ENCODE peak calls at places on chromosome 7, in nine cellular contexts. Y, A, J, N, Q, H, C, S and T are unnamed samples. For H3K4me1, the result is how much of the 10 kb centered on the place peaks cover.

GRCh38 chr7:127532736-127533135 is 52.7 kb downstream of the GCC1 start:
- DNase-seq in J (no peak), A (no peak), N (no peak), C (no peak), Q (no peak), S (no peak), H (no peak), Y (no peak), T (no peak)

GRCh38 chr7:120273476-120273975 is 551 bp downstream of the KCND2 start:
- DNase-seq in H (no peak), N (no peak), Y (no peak), C (no peak), S (peak), A (no peak), J (no peak), Q (no peak), T (no peak)

GRCh38 chr7:664402-664775 is 62.1 kb upstream of the DNAAF5 start:
- DNase-seq in S (no peak), A (no peak), N (no peak), J (no peak), C (no peak), H (no peak), Q (no peak), Y (no peak), T (no peak)

GRCh38 chr7:1889091-1889490 is 219.0 kb downstream of the ELFN1 start:
- DNase-seq in Y (no peak), C (no peak), J (no peak), H (no peak), S (no peak), Q (no peak), A (no peak), N (no peak), T (no peak)

GRCh38 chr7:132232394-132232793 is 343.9 kb downstream of the PLXNA4 start:
- DNase-seq in N (no peak), Q (no peak), H (no peak), C (no peak), J (no peak), A (no peak), Y (no peak), S (no peak), T (no peak)

GRCh38 chr7:3260425-3260762 is 40.7 kb upstream of the SDK1 start:
- DNase-seq in A (no peak), Y (no peak), Q (no peak), N (peak), H (no peak), S (no peak), J (no peak), C (no peak), T (no peak)

GRCh38 chr7:24572421-24573007 is 738 bp upstream of the PALS2 start:
- DNase-seq in N (peak), J (no peak), Y (peak), A (peak), C (peak), H (no peak), S (peak), Q (peak), T (no peak)

GRCh38 chr7:28787116-28787515 is 171.0 kb downstream of the TRIL start:
- DNase-seq in N (no peak), Q (no peak), A (no peak), Y (no peak), C (no peak), J (no peak), H (no peak), S (no peak), T (no peak)

GRCh38 chr7:95527033-95527775 is 41.5 kb downstream of the ASB4 start:
- DNase-seq in S (peak), H (peak), J (no peak), A (peak), N (peak), Y (peak), Q (peak), C (peak), T (no peak)

GRCh38 chr7:157434231-157434630 is 97.4 kb downstream of the DNAJB6 start:
- DNase-seq in A (no peak), N (no peak), Y (no peak), S (no peak), H (no peak), Q (no peak), J (no peak), C (no peak), T (no peak)

GRCh38 chr7:134415700-134416099 is 43.2 kb downstream of the AKR1B1 start:
- DNase-seq in A (no peak), S (no peak), J (no peak), Q (no peak), Y (no peak), C (no peak), H (no peak), N (no peak), T (no peak)

GRCh38 chr7:102426268-102427031 is 6.9 kb upstream of the ORAI2 start:
- DNase-seq in J (no peak), H (no peak), A (no peak), Y (peak), C (no peak), S (no peak), Q (no peak), N (no peak), T (no peak)

GRCh38 chr7:7554021-7554432 is 12.7 kb upstream of the MIOS start:
- DNase-seq in A (no peak), N (no peak), C (no peak), H (no peak), S (no peak), Q (no peak), J (no peak), Y (no peak), T (no peak)

GRCh38 chr7:80257751-80258150 is 123.1 kb downstream of the GNAI1 start:
- DNase-seq in A (no peak), C (no peak), H (no peak), Y (no peak), S (no peak), N (no peak), J (no peak), Q (no peak), T (no peak)

GRCh38 chr7:134255814-134256213 is 60.9 kb downstream of the SLC35B4 start:
- DNase-seq in C (no peak), N (no peak), Q (no peak), J (no peak), A (no peak), Y (no peak), S (no peak), H (no peak), T (no peak)

GRCh38 chr7:129557686-129558481 is 53.6 kb upstream of the NRF1 start:
- DNase-seq in Q (no peak), Y (no peak), J (no peak), C (no peak), H (no peak), N (no peak), A (no peak), S (no peak), T (no peak)

GRCh38 chr7:20408467-20408826 is 77.7 kb downstream of the ITGB8 start:
- DNase-seq in H (no peak), A (no peak), Y (no peak), Q (peak), J (no peak), C (no peak), S (no peak), N (peak), T (no peak)

GRCh38 chr7:140214075-140214684 is 37.4 kb upstream of the KDM7A start:
- DNase-seq in J (no peak), H (no peak), N (peak), Q (no peak), A (no peak), C (no peak), Y (peak), S (peak), T (no peak)

GRCh38 chr7:98922392-98923107 is 44.2 kb downstream of the TRRAP start:
- DNase-seq in S (peak), N (peak), J (no peak), H (no peak), A (peak), Y (no peak), Q (no peak), C (peak), T (no peak)

GRCh38 chr7:149731207-149731955 is 42.0 kb downstream of the ZNF467 start:
- DNase-seq in A (no peak), S (no peak), Y (no peak), C (no peak), Q (no peak), J (no peak), H (no peak), N (no peak), T (no peak)

GRCh38 chr7:136086712-136087111 is 109.6 kb upstream of the MTPN start:
- DNase-seq in J (no peak), H (peak), S (peak), Q (peak), Y (peak), N (peak), A (peak), C (peak), T (no peak)

GRCh38 chr7:101173752-101174244 is 6.3 kb downstream of the NAT16 start:
- DNase-seq in Y (no peak), S (no peak), C (no peak), Q (no peak), A (no peak), H (peak), J (no peak), N (no peak), T (no peak)

GRCh38 chr7:46256870-46257528 is 335.9 kb upstream of the IGFBP3 start:
- DNase-seq in S (no peak), J (no peak), H (no peak), Y (no peak), C (no peak), N (no peak), Q (no peak), A (no peak), T (no peak)

GRCh38 chr7:15495170-15495569 is 66.6 kb downstream of the AGMO start:
- DNase-seq in Y (no peak), J (no peak), A (no peak), Q (no peak), C (no peak), S (no peak), N (no peak), H (no peak), T (no peak)

GRCh38 chr7:107387573-107388219 is 82.2 kb upstream of the GPR22 start:
- DNase-seq in J (no peak), C (no peak), H (no peak), N (peak), A (no peak), Q (no peak), Y (no peak), S (no peak), T (no peak)

GRCh38 chr7:97499204-97499603 is 232.7 kb upstream of the TAC1 start:
- DNase-seq in H (peak), N (no peak), Q (no peak), C (peak), J (no peak), A (no peak), Y (peak), S (peak), T (no peak)

GRCh38 chr7:98200364-98200763 is 10.9 kb upstream of the BHLHA15 start:
- DNase-seq in Y (no peak), Q (no peak), A (no peak), S (no peak), C (no peak), H (no peak), J (no peak), N (no peak), T (no peak)

GRCh38 chr7:45985902-45986301 is 64.8 kb upstream of the IGFBP3 start:
- DNase-seq in Q (no peak), N (peak), J (peak), A (no peak), Y (no peak), C (no peak), H (no peak), S (no peak), T (no peak)

GRCh38 chr7:18019562-18019961 is 8.1 kb downstream of the PRPS1L1 start:
- DNase-seq in Q (no peak), C (no peak), H (peak), N (peak), J (no peak), A (no peak), Y (no peak), S (no peak), T (no peak)
- H3K4me3 ChIP-seq in Q (no peak), C (no peak), H (no peak), N (no peak), J (no peak), A (no peak), Y (no peak), S (no peak), T (no peak)

GRCh38 chr7:42134276-42134871 is 102.6 kb downstream of the GLI3 start:
- DNase-seq in Y (no peak), S (no peak), C (no peak), J (no peak), N (no peak), Q (no peak), A (no peak), H (no peak), T (no peak)
- TF ChIP-seq POLR2A in Y (no peak), S (no peak), C (no peak), J (no peak), N (no peak), Q (no peak), A (no peak), H (no peak), T (no peak)

GRCh38 chr7:108572487-108572886 is 2.8 kb downstream of the DNAJB9 start:
- DNase-seq in C (no peak), N (no peak), Q (no peak), S (no peak), Y (no peak), A (no peak), J (no peak), H (no peak), T (no peak)

GRCh38 chr7:108569381-108570145 is at the start of the genes DNAJB9 and THAP5:
- DNase-seq in A (peak), C (peak), Q (peak), Y (peak), J (peak), N (peak), H (peak), S (peak), T (peak)

GRCh38 chr7:108565987-108566386 is 3.5 kb downstream of the THAP5 start:
- DNase-seq in C (no peak), A (no peak), N (no peak), Y (no peak), Q (no peak), H (no peak), J (no peak), S (no peak), T (no peak)

GRCh38 chr7:108568801-108569380 is 615 bp downstream of the THAP5 start:
- DNase-seq in S (no peak), Q (no peak), Y (no peak), N (no peak), J (no peak), A (no peak), C (no peak), H (no peak), T (no peak)

GRCh38 chr7:108570146-108570755 is 577 bp downstream of the DNAJB9 start:
- DNase-seq in J (no peak), Y (peak), C (peak), H (peak), N (peak), A (peak), S (peak), Q (peak), T (no peak)
- H3K4me1 ChIP-seq in J (under half), Y (under half), C (under half), H (under half), N (under half), A (under half), S (under half), Q (half or more), T (under half)

DNA sequence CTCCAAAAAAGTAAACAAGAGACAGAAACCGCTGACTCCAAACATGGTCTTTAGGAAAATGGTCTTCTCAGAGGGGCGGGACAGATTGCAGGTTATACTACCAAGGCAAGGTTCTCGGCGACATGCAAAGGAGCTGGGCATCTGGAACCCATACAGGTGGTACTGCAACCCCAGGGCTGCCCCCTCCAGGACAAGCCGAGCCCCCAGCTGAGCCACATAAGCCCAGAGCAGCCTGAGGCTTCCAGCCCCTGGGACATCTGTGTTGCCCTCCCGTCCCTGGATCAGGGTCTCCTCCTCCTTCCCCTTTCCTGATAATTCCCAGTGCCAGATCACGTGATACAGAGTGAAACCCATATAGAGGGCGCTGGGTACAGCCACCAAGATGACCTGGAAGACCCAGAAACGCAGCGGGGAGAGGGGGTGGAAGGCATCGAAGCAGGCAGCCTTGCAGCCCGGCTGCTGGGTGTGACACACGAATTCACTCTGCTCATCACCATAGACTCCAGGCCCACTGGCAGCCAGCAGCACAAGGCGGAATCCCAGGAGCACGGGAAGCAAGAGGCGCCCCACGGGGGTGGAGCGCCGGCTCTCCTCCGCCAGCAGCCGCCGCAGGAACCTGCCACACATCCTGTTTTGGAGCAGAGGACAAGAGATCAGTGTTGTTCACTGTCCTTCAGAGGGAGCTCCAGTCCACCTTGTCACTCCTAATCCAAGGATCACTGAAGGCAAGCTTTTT is at the start of gene GJC3:
- DNase-seq in J (no peak), N (peak), S (peak), Q (peak), Y (peak), C (peak), H (peak), A (peak), T (no peak)
- H3K4me3 ChIP-seq in J (peak), N (peak), S (peak), Q (peak), Y (peak), C (peak), H (peak), A (peak), T (peak)

GRCh38 chr7:105012503-105013282 is 1.3 kb upstream of the KMT2E start:
- DNase-seq in J (peak), S (peak), Q (peak), H (peak), Y (peak), A (peak), N (peak), C (peak), T (peak)
- TF ChIP-seq POLR2A in J (peak), S (peak), Q (peak), H (no peak), Y (no peak), A (peak), N (peak), C (no peak), T (peak)

GRCh38 chr7:148325208-148325607 is 265.4 kb upstream of the C7orf33 start:
- DNase-seq in A (no peak), S (no peak), H (no peak), N (no peak), Q (no peak), J (no peak), Y (no peak), C (no peak), T (no peak)
- H3K4me1 ChIP-seq in A (under half), S (under half), H (under half), N (under half), Q (under half), J (under half), Y (under half), C (under half), T (under half)

DNA sequence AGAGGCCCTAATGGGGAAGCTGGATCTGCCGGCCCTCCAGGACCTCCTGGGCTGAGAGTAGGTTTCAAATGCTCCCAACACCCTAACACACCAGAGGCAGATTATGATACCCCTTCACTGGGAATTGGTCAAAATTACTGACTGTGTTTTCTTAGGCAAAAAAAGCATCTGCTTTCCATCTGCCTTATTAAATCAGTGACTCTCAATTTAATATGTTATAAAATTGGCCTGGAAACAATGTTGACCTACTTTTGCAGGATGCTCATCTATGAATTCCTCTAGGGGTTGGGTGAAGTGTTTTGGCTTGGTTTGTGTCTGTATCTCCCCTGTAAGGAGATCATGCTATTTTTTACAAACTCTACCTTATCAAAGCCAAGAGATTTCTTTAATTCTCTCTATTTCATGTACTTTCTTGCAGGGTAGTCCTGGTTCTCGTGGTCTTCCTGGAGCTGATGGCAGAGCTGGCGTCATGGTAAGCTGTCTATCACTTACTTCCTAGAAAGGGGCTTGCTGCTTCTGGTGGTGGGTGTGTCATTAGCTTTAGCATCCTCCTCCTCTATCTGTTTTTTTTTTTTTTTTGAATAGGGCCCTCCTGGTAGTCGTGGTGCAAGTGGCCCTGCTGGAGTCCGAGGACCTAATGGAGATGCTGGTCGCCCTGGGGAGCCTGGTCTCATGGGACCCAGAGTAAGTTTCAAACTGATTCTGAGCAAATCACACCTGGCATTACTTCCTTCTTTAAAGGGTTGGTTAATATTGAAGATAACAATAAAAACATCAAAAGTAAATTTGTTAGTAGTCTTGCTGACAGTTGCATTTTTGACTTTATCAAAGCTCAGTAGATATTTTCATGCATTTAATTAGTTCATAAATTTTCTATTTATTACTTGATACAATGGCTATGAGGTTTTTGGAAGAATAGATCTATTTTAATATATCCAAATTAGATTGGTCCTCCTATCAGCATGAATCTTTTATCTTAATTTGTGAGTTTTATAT is 16.1 kb downstream of the COL1A2 start:
- DNase-seq in J (no peak), Q (no peak), S (no peak), C (no peak), Y (no peak), A (no peak), H (no peak), N (no peak), T (no peak)
- H3K4me3 ChIP-seq in J (no peak), Q (no peak), S (no peak), C (no peak), Y (no peak), A (no peak), H (no peak), N (no peak), T (no peak)